ENCODE peak calls at places on chromosomes 7 and 10, in ten cellular contexts. One of them, this sample, is unnamed.
A peak's percentile ranks its signal among the peaks of the same experiment; 100 is the strongest.

GRCh38 chr7:23472974-23473847 is 2.9 kb upstream of the IGF2BP3 start:
- DNase-seq in NCI-H1105: no peak
- DNase-seq in left kidney: peak; percentile 67
- DNase-seq in H7: peak; percentile 37
- DNase-seq in SK-MEL-5: no peak
- DNase-seq in activated naive CD8-positive, alpha-beta T cell treated with anti-CD3 and anti-CD28 coated beads, Interleukin-2, amount 50 U/mL, for 24 hours: no peak
- DNase-seq in PC-3: no peak
- DNase-seq in ELR: peak; percentile 59
- DNase-seq in GM12865: no peak
- DNase-seq in CD4-positive, CD25-positive, alpha-beta regulatory T cell: no peak
- DNase-seq in this sample: no peak

GRCh38 chr7:130129099-130129498 is 58.8 kb downstream of the KLHDC10 start:
- DNase-seq in NCI-H1105: no peak
- DNase-seq in left kidney: no peak
- DNase-seq in H7: no peak
- DNase-seq in SK-MEL-5: no peak
- DNase-seq in activated naive CD8-positive, alpha-beta T cell treated with anti-CD3 and anti-CD28 coated beads, Interleukin-2, amount 50 U/mL, for 24 hours: no peak
- DNase-seq in PC-3: no peak
- DNase-seq in ELR: no peak
- DNase-seq in GM12865: no peak
- DNase-seq in CD4-positive, CD25-positive, alpha-beta regulatory T cell: no peak
- DNase-seq in this sample: no peak

GRCh38 chr7:100132697-100133137 is 6.0 kb downstream of the MBLAC1 start:
- DNase-seq in NCI-H1105: no peak
- DNase-seq in left kidney: peak; percentile 85
- DNase-seq in H7: peak; percentile 91
- DNase-seq in SK-MEL-5: peak; percentile 90
- DNase-seq in activated naive CD8-positive, alpha-beta T cell treated with anti-CD3 and anti-CD28 coated beads, Interleukin-2, amount 50 U/mL, for 24 hours: peak; percentile 68
- DNase-seq in PC-3: peak; percentile 68
- DNase-seq in ELR: peak; percentile 75
- DNase-seq in GM12865: peak; percentile 80
- DNase-seq in CD4-positive, CD25-positive, alpha-beta regulatory T cell: peak; percentile 75
- DNase-seq in this sample: peak; percentile 39

GRCh38 chr7:158295966-158296797 is 291.4 kb downstream of the PTPRN2 start:
- DNase-seq in NCI-H1105: no peak
- DNase-seq in left kidney: no peak
- DNase-seq in H7: no peak
- DNase-seq in SK-MEL-5: no peak
- DNase-seq in activated naive CD8-positive, alpha-beta T cell treated with anti-CD3 and anti-CD28 coated beads, Interleukin-2, amount 50 U/mL, for 24 hours: no peak
- DNase-seq in PC-3: no peak
- DNase-seq in ELR: no peak
- DNase-seq in GM12865: no peak
- DNase-seq in CD4-positive, CD25-positive, alpha-beta regulatory T cell: no peak
- DNase-seq in this sample: no peak

GRCh38 chr7:29955075-29955792 is 34.4 kb downstream of the SCRN1 start:
- DNase-seq in NCI-H1105: no peak
- DNase-seq in left kidney: no peak
- DNase-seq in H7: no peak
- DNase-seq in SK-MEL-5: no peak
- DNase-seq in activated naive CD8-positive, alpha-beta T cell treated with anti-CD3 and anti-CD28 coated beads, Interleukin-2, amount 50 U/mL, for 24 hours: no peak
- DNase-seq in PC-3: no peak
- DNase-seq in ELR: no peak
- DNase-seq in GM12865: no peak
- DNase-seq in CD4-positive, CD25-positive, alpha-beta regulatory T cell: no peak
- DNase-seq in this sample: no peak

GRCh38 chr10:75544923-75545322 is 113.5 kb downstream of the LRMDA start:
- DNase-seq in NCI-H1105: no peak
- DNase-seq in left kidney: no peak
- DNase-seq in H7: no peak
- DNase-seq in SK-MEL-5: no peak
- DNase-seq in activated naive CD8-positive, alpha-beta T cell treated with anti-CD3 and anti-CD28 coated beads, Interleukin-2, amount 50 U/mL, for 24 hours: no peak
- DNase-seq in PC-3: no peak
- DNase-seq in ELR: no peak
- DNase-seq in GM12865: no peak
- DNase-seq in CD4-positive, CD25-positive, alpha-beta regulatory T cell: no peak
- DNase-seq in this sample: no peak

GRCh38 chr10:106044511-106044910 is 1120.0 kb downstream of the SORCS1 start:
- DNase-seq in NCI-H1105: no peak
- DNase-seq in left kidney: peak; percentile 17
- DNase-seq in H7: no peak
- DNase-seq in SK-MEL-5: no peak
- DNase-seq in activated naive CD8-positive, alpha-beta T cell treated with anti-CD3 and anti-CD28 coated beads, Interleukin-2, amount 50 U/mL, for 24 hours: no peak
- DNase-seq in PC-3: no peak
- DNase-seq in ELR: no peak
- DNase-seq in GM12865: no peak
- DNase-seq in CD4-positive, CD25-positive, alpha-beta regulatory T cell: no peak
- DNase-seq in this sample: no peak

GRCh38 chr7:123580406-123581161 is 21.0 kb upstream of the ASB15 start:
- DNase-seq in NCI-H1105: no peak
- DNase-seq in left kidney: peak; percentile 72
- DNase-seq in H7: peak; percentile 7
- DNase-seq in SK-MEL-5: peak; percentile 81
- DNase-seq in activated naive CD8-positive, alpha-beta T cell treated with anti-CD3 and anti-CD28 coated beads, Interleukin-2, amount 50 U/mL, for 24 hours: no peak
- DNase-seq in PC-3: peak; percentile 70
- DNase-seq in ELR: peak; percentile 65
- DNase-seq in GM12865: peak; percentile 29
- DNase-seq in CD4-positive, CD25-positive, alpha-beta regulatory T cell: peak; percentile 40
- DNase-seq in this sample: peak; percentile 28

GRCh38 chr7:108135446-108136190 is 5.5 kb upstream of the LAMB4 start:
- DNase-seq in NCI-H1105: no peak
- DNase-seq in left kidney: no peak
- DNase-seq in H7: no peak
- DNase-seq in SK-MEL-5: no peak
- DNase-seq in activated naive CD8-positive, alpha-beta T cell treated with anti-CD3 and anti-CD28 coated beads, Interleukin-2, amount 50 U/mL, for 24 hours: peak; percentile 53
- DNase-seq in PC-3: no peak
- DNase-seq in ELR: no peak
- DNase-seq in GM12865: peak; percentile 87
- DNase-seq in CD4-positive, CD25-positive, alpha-beta regulatory T cell: peak; percentile 46
- DNase-seq in this sample: no peak